ENCODE peak calls at places on chromosomes 12 and 14, in nine cellular contexts. L is iris pigment epithelial cell; B is stimulated activated CD4-positive, alpha-beta T cell treated with anti-CD3 and anti-CD28 coated beads, TNF-alpha, amount 100 ng/mL, for 24 hours; P is stimulated activated CD8-positive, alpha-beta memory T cell treated with anti-CD3 and anti-CD28 coated beads, Interleukin-15, amount 100 ng/mL, for 1 hour; M is neural progenitor cell; D is mucosa of gallbladder; Y is effector CD8-positive, alpha-beta T cell; U is GM19239; O is putamen. S is an unnamed sample.

GRCh38 chr12:124160102-124160501 is 134.8 kb upstream of the RFLNA start:
- DNase-seq in L (no peak), B (no peak), P (no peak), M (peak), D (no peak), Y (no peak), U (no peak), O (no peak), S (no peak)

GRCh38 chr14:96592591-96593388 is 90.6 kb downstream of the PAPOLA start:
- DNase-seq in L (peak), B (peak), P (peak), M (no peak), D (peak), Y (peak), U (peak), O (peak), S (peak)

GRCh38 chr14:50769893-50770500 is 61.0 kb downstream of the NIN start:
- DNase-seq in L (no peak), B (no peak), P (no peak), M (no peak), D (no peak), Y (no peak), U (no peak), O (no peak), S (no peak)

GRCh38 chr14:20630340-20631022 is 11.0 kb downstream of the OR6S1 start:
- DNase-seq in L (peak), B (peak), P (no peak), M (peak), D (no peak), Y (no peak), U (no peak), O (no peak), S (peak)

GRCh38 chr12:53561590-53561953 is 54.3 kb upstream of the NPFF start:
- DNase-seq in L (peak), B (no peak), P (no peak), M (no peak), D (no peak), Y (no peak), U (no peak), O (no peak), S (no peak)

GRCh38 chr14:91570021-91570420 is 59.9 kb upstream of the PPP4R3A start:
- DNase-seq in L (no peak), B (no peak), P (no peak), M (peak), D (no peak), Y (no peak), U (no peak), O (no peak), S (no peak)

GRCh38 chr12:54370218-54370730 is 6.0 kb upstream of the GPR84 start:
- DNase-seq in L (peak), B (no peak), P (no peak), M (peak), D (peak), Y (no peak), U (no peak), O (no peak), S (peak)

GRCh38 chr14:93009471-93010117 is 86.6 kb downstream of the CHGA start:
- DNase-seq in L (no peak), B (no peak), P (no peak), M (no peak), D (no peak), Y (no peak), U (no peak), O (peak), S (no peak)

GRCh38 chr12:14239350-14239934 is 126.0 kb upstream of the ATF7IP start:
- DNase-seq in L (no peak), B (no peak), P (no peak), M (no peak), D (peak), Y (no peak), U (no peak), O (no peak), S (peak)

GRCh38 chr14:67935371-67935770 is 115.8 kb downstream of the RAD51B start:
- DNase-seq in L (no peak), B (no peak), P (no peak), M (no peak), D (no peak), Y (no peak), U (no peak), O (no peak), S (no peak)

GRCh38 chr14:102479777-102480176 is 29.8 kb downstream of the ANKRD9 start:
- DNase-seq in L (no peak), B (no peak), P (no peak), M (no peak), D (peak), Y (no peak), U (no peak), O (no peak), S (no peak)

GRCh38 chr14:105492966-105493871 is 2.2 kb downstream of the TEDC1 start:
- DNase-seq in L (no peak), B (no peak), P (no peak), M (no peak), D (no peak), Y (no peak), U (no peak), O (no peak), S (no peak)

GRCh38 chr14:67819563-67820411 is at the start of gene RAD51B:
- DNase-seq in L (peak), B (peak), P (peak), M (peak), D (peak), Y (peak), U (peak), O (peak), S (peak)

GRCh38 chr12:92673756-92674155 is 29.0 kb upstream of the PLEKHG7 start:
- DNase-seq in L (no peak), B (no peak), P (no peak), M (no peak), D (no peak), Y (no peak), U (peak), O (no peak), S (peak)

GRCh38 chr12:104911942-104912341 is 46.1 kb downstream of the SLC41A2 start:
- DNase-seq in L (no peak), B (no peak), P (no peak), M (no peak), D (no peak), Y (no peak), U (no peak), O (no peak), S (no peak)

GRCh38 chr12:95218852-95219171 is 1.2 kb downstream of the VEZT start:
- DNase-seq in L (no peak), B (peak), P (no peak), M (peak), D (peak), Y (no peak), U (no peak), O (no peak), S (peak)

GRCh38 chr12:122793685-122794106 is 19.3 kb downstream of the CCDC62 start:
- DNase-seq in L (peak), B (no peak), P (no peak), M (peak), D (no peak), Y (no peak), U (no peak), O (peak), S (peak)

GRCh38 chr14:98707522-98707921 is 564.5 kb downstream of the BCL11B start:
- DNase-seq in L (no peak), B (no peak), P (no peak), M (no peak), D (no peak), Y (no peak), U (no peak), O (no peak), S (no peak)

GRCh38 chr12:25843976-25844375 is 114.5 kb upstream of the RASSF8 start:
- DNase-seq in L (no peak), B (no peak), P (no peak), M (no peak), D (no peak), Y (no peak), U (no peak), O (no peak), S (no peak)

GRCh38 chr14:76672123-76672522 is 89.1 kb upstream of the VASH1 start:
- DNase-seq in L (peak), B (no peak), P (no peak), M (no peak), D (no peak), Y (no peak), U (no peak), O (no peak), S (no peak)

GRCh38 chr12:12201274-12201758 is 65.5 kb downstream of the LRP6 start:
- DNase-seq in L (no peak), B (no peak), P (no peak), M (no peak), D (no peak), Y (no peak), U (no peak), O (no peak), S (peak)